ENCODE peak calls at places on chromosomes 13 and 19, in five cellular contexts. Q, B, A, H and I are unnamed samples.

GRCh38 chr13:60727140-60727539 is 330.1 kb downstream of the TDRD3 start:
- DNase-seq in Q (no peak), B (no peak), A (no peak), H (no peak), I (peak; percentile 26)

GRCh38 chr13:48808689-48809088 is 155.0 kb downstream of the CYSLTR2 start:
- DNase-seq in Q (no peak), B (no peak), A (no peak), H (no peak), I (no peak)

GRCh38 chr13:33611016-33611805 is 206.7 kb upstream of the RFC3 start:
- DNase-seq in Q (no peak), B (peak; percentile 85), A (peak; percentile 84), H (no peak), I (peak; percentile 17)

GRCh38 chr13:80524447-80525215 is 183.7 kb upstream of the SPRY2 start:
- DNase-seq in Q (no peak), B (no peak), A (no peak), H (no peak), I (no peak)

GRCh38 chr19:31330237-31330636 is 19.0 kb downstream of the TSHZ3 start:
- DNase-seq in Q (no peak), B (no peak), A (no peak), H (no peak), I (no peak)

GRCh38 chr19:16737909-16738308 is 18.3 kb downstream of the NWD1 start:
- DNase-seq in Q (no peak), B (no peak), A (no peak), H (no peak), I (peak; percentile 9)

GRCh38 chr19:7673995-7674667 is 2.8 kb upstream of the MCEMP1 start:
- DNase-seq in Q (no peak), B (peak; percentile 85), A (peak; percentile 76), H (no peak), I (peak; percentile 65)

GRCh38 chr19:8609210-8610040 is 1.1 kb downstream of the ADAMTS10 start:
- DNase-seq in Q (peak; percentile 26), B (peak; percentile 89), A (peak; percentile 76), H (no peak), I (no peak)

GRCh38 chr13:99663185-99663825 is 162.0 kb downstream of the TM9SF2 start:
- DNase-seq in Q (no peak), B (no peak), A (no peak), H (no peak), I (no peak)

GRCh38 chr13:77389617-77389984 is 62.7 kb upstream of the MYCBP2 start:
- DNase-seq in Q (no peak), B (no peak), A (no peak), H (no peak), I (no peak)

GRCh38 chr13:80884031-80884785 is 543.3 kb upstream of the SPRY2 start:
- DNase-seq in Q (no peak), B (no peak), A (no peak), H (no peak), I (no peak)

GRCh38 chr13:52978989-52979388 is 49.6 kb upstream of the OLFM4 start:
- DNase-seq in Q (no peak), B (no peak), A (no peak), H (no peak), I (no peak)

GRCh38 chr13:52011690-52012511 is at the start of gene ALG11:
- DNase-seq in Q (peak; percentile 99), B (peak; percentile 100), A (peak; percentile 100), H (peak; percentile 99), I (peak; percentile 99)

GRCh38 chr13:40626566-40626965 is 39.9 kb downstream of the FOXO1 start:
- DNase-seq in Q (no peak), B (no peak), A (no peak), H (no peak), I (no peak)

GRCh38 chr13:97631158-97631557 is 197.2 kb downstream of the RAP2A start:
- DNase-seq in Q (no peak), B (no peak), A (no peak), H (no peak), I (no peak)

GRCh38 chr19:5448374-5448773 is 6.8 kb upstream of the ZNRF4 start:
- DNase-seq in Q (no peak), B (no peak), A (no peak), H (no peak), I (no peak)

GRCh38 chr19:57903298-57904174 is 12.9 kb downstream of the ZNF417 start:
- DNase-seq in Q (no peak), B (no peak), A (no peak), H (peak; percentile 17), I (peak; percentile 86)

GRCh38 chr13:75769141-75769905 is 133.2 kb downstream of the LMO7 start:
- DNase-seq in Q (no peak), B (no peak), A (no peak), H (no peak), I (no peak)

GRCh38 chr19:17560205-17560595 is 4.8 kb downstream of the COLGALT1 start:
- DNase-seq in Q (no peak), B (no peak), A (peak; percentile 80), H (no peak), I (no peak)

GRCh38 chr13:87677334-87678234 is 6.4 kb downstream of the SLITRK5 start:
- DNase-seq in Q (no peak), B (peak; percentile 77), A (no peak), H (peak; percentile 23), I (no peak)

GRCh38 chr19:1752009-1752756 is 1.1 kb upstream of the ONECUT3 start:
- DNase-seq in Q (no peak), B (no peak), A (no peak), H (no peak), I (no peak)

GRCh38 chr19:30091456-30091855 is 149.4 kb downstream of the URI1 start:
- DNase-seq in Q (no peak), B (peak; percentile 24), A (no peak), H (no peak), I (no peak)

GRCh38 chr13:46339035-46339666 is 47.9 kb downstream of the RUBCNL start:
- DNase-seq in Q (peak; percentile 24), B (no peak), A (peak; percentile 62), H (no peak), I (no peak)

GRCh38 chr19:49567722-49568454 is 12.5 kb downstream of the NOSIP start:
- DNase-seq in Q (peak; percentile 57), B (no peak), A (no peak), H (peak; percentile 97), I (peak; percentile 55)
- H3K27ac ChIP-seq in Q (peak overlapping the region; percentile 66), B (no peak overlapping the region), A (no peak overlapping the region), H (peak overlapping the region; percentile 53), I (peak overlapping the region; percentile 33)

DNA sequence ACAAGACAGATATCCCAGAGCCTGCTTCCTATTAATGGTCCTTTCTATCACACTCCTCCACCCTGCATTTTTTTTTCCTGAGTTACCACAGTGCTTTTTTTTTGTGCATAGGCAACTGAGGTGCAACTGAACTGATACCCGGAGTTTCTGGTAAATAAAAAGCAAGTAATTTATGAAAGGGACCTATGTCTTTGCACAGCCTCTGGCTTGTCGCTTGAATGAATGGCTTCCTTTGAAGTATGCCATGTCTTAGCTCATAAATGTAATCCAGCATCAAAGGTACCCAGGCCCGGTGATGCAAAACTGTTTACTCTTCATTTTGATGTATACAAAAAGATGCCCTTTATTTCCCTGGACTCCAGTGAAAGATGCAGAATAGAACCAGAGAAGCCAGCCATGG is 31.8 kb downstream of the GSX1 start:
- DNase-seq in Q (no peak), B (no peak), A (no peak), H (no peak), I (no peak)
- H3K27me3 ChIP-seq in Q (no peaks in the 10 kb centered on the region), B (no peaks in the 10 kb centered on the region), A (peaks cover 57% of the 10 kb centered on the region), H (peaks cover 13% of the 10 kb centered on the region), I (peaks cover 13% of the 10 kb centered on the region)

GRCh38 chr19:4012092-4012974 is 4.8 kb downstream of the PIAS4 start:
- DNase-seq in Q (no peak), B (no peak), A (no peak), H (no peak), I (peak; percentile 35)
- H3K27ac ChIP-seq in Q (no peak overlapping the region), B (no peak overlapping the region), A (peak overlapping the region; percentile 58), H (no peak overlapping the region), I (no peak overlapping the region)

DNA sequence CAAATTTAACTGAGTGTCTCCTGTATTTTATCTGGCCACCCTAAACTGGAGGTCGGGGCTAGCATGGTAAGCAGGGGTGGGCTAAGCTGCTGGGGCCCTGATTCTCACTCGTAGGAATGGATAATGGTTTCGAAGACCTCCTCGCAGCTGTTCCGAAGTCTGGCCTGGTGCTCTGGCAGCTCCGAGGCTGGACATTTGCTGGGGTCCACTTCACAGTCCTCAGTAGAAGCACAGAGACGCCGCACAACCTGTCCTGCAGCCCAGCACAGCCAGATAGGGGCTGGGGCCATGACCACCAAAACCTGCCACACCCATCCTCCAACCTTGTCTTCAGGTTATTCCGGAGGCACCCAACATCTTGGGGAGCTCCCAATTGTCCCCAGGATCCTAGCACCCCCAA is 6.2 kb upstream of the WIZ start:
- DNase-seq in Q (no peak), B (no peak), A (no peak), H (no peak), I (no peak)
- H3K27me3 ChIP-seq in Q (no peaks in the 10 kb centered on the region), B (no peaks in the 10 kb centered on the region), A (peaks cover 27% of the 10 kb centered on the region), H (no peaks in the 10 kb centered on the region), I (peaks cover 10% of the 10 kb centered on the region)